ENCODE peak calls at places on chromosomes 11 and 22, in nine cellular contexts. P is cardiac muscle cell; Y is neural progenitor cell; L is heart right ventricle; S is CD4-positive, alpha-beta memory T cell; G is CD4-positive, CD25-positive, alpha-beta regulatory T cell; M is psoas muscle; B is gastrocnemius medialis; E is tibial artery. D is an unnamed sample. For H3K4me1, the result is how much of the 10 kb centered on the place peaks cover.

GRCh38 chr11:34745209-34745608 is 124.3 kb downstream of the EHF start:
- DNase-seq in P (peak), Y (peak), L (no peak), S (no peak), G (no peak), M (no peak), B (no peak), E (no peak), D (no peak)

GRCh38 chr11:37858398-37858797 is 1260.4 kb upstream of the RAG2 start:
- DNase-seq in P (no peak), Y (no peak), L (no peak), S (no peak), G (no peak), M (no peak), B (no peak), E (no peak), D (no peak)

GRCh38 chr11:68843703-68844312 is 2.1 kb upstream of the CPT1A start:
- DNase-seq in P (peak), Y (peak), L (peak), S (peak), G (peak), M (peak), B (no peak), E (peak), D (no peak)

GRCh38 chr11:104694259-104695070 is 203.8 kb downstream of the CASP12 start:
- DNase-seq in P (no peak), Y (peak), L (no peak), S (no peak), G (no peak), M (no peak), B (no peak), E (no peak), D (no peak)

GRCh38 chr11:64406221-64406946 is 47.4 kb downstream of the RPS6KA4 start:
- DNase-seq in P (peak), Y (peak), L (peak), S (no peak), G (no peak), M (peak), B (no peak), E (no peak), D (no peak)

GRCh38 chr22:49608228-49608627 is 219.4 kb downstream of the BRD1 start:
- DNase-seq in P (no peak), Y (no peak), L (no peak), S (no peak), G (no peak), M (no peak), B (no peak), E (peak), D (peak)

GRCh38 chr11:130162733-130163132 is 3.2 kb downstream of the ST14 start:
- DNase-seq in P (peak), Y (no peak), L (no peak), S (no peak), G (no peak), M (no peak), B (no peak), E (no peak), D (no peak)

GRCh38 chr11:122910775-122911174 is 28.2 kb downstream of the JHY start:
- DNase-seq in P (peak), Y (peak), L (no peak), S (no peak), G (peak), M (no peak), B (no peak), E (no peak), D (no peak)

GRCh38 chr11:83816572-83817187 is 530.5 kb upstream of the CCDC90B start:
- DNase-seq in P (peak), Y (peak), L (no peak), S (peak), G (no peak), M (no peak), B (no peak), E (no peak), D (no peak)

GRCh38 chr22:37802310-37803194 is 5.2 kb upstream of the GCAT start:
- DNase-seq in P (peak), Y (peak), L (peak), S (no peak), G (no peak), M (peak), B (no peak), E (peak), D (no peak)

GRCh38 chr22:40396882-40397281 is 26.5 kb downstream of the SGSM3 start:
- DNase-seq in P (no peak), Y (peak), L (no peak), S (no peak), G (no peak), M (no peak), B (no peak), E (no peak), D (no peak)

GRCh38 chr11:62716816-62717215 is 9.3 kb downstream of the GNG3 start:
- DNase-seq in P (no peak), Y (no peak), L (no peak), S (no peak), G (no peak), M (no peak), B (no peak), E (no peak), D (no peak)

GRCh38 chr22:44406581-44407403 is 91.2 kb downstream of the RTL6 start:
- DNase-seq in P (no peak), Y (no peak), L (no peak), S (no peak), G (no peak), M (peak), B (no peak), E (no peak), D (no peak)

DNA sequence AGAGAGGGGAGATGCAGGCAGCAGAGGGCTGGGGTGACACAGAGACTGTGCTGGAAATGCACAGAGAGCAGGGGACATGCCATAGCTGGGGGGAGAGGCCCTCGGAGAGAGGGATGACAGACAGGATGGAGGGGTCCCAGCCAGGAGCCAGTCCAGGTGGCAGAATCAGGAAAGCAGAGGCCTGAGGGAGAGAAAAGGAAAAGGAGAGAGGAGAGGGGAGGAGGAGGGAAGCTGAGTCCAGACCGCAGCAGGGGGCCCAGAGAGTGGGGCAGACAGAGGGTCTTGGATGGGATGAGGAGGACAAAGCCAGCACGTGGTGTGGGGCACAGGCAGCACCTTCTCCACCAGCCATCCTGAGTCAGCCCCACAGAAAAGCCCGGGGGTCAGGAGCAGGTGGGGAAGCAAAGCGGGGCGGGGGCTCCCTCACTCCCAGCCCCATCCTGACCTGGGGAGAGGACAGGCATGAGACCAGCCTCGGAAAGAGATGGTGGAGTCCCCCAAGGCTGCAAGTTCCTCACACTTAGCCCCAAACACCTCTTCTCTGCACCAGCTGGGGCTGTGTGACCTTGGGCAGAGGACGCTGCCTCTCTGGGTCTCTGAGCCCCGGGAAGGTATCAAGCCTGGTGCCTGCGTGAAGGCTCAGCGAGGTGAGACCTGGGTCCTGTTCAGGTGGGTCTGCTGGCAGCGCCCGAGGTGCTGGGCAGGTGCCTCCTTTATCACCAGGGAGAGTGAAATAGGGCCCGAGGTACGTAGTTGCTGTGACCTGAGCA is 47.9 kb downstream of the IGLL1 start:
- DNase-seq in P (no peak), Y (no peak), L (no peak), S (no peak), G (no peak), M (peak), B (no peak), E (peak), D (peak)
- H3K4me1 ChIP-seq in P (under half), Y (under half), L (under half), S (under half), G (under half), M (under half), B (under half), E (under half), D (under half)

GRCh38 chr11:2473361-2474058 is 28.7 kb downstream of the KCNQ1 start:
- DNase-seq in P (no peak), Y (no peak), L (no peak), S (no peak), G (no peak), M (no peak), B (no peak), E (no peak), D (no peak)

GRCh38 chr11:2472428-2473186 is 27.8 kb downstream of the KCNQ1 start:
- DNase-seq in P (no peak), Y (no peak), L (no peak), S (no peak), G (no peak), M (no peak), B (no peak), E (no peak), D (no peak)

GRCh38 chr11:2471804-2472096 is 26.9 kb downstream of the KCNQ1 start:
- DNase-seq in P (no peak), Y (no peak), L (no peak), S (no peak), G (no peak), M (no peak), B (no peak), E (no peak), D (no peak)

GRCh38 chr11:2475151-2475918 is 30.5 kb downstream of the KCNQ1 start:
- DNase-seq in P (no peak), Y (no peak), L (no peak), S (no peak), G (no peak), M (no peak), B (no peak), E (no peak), D (no peak)

DNA sequence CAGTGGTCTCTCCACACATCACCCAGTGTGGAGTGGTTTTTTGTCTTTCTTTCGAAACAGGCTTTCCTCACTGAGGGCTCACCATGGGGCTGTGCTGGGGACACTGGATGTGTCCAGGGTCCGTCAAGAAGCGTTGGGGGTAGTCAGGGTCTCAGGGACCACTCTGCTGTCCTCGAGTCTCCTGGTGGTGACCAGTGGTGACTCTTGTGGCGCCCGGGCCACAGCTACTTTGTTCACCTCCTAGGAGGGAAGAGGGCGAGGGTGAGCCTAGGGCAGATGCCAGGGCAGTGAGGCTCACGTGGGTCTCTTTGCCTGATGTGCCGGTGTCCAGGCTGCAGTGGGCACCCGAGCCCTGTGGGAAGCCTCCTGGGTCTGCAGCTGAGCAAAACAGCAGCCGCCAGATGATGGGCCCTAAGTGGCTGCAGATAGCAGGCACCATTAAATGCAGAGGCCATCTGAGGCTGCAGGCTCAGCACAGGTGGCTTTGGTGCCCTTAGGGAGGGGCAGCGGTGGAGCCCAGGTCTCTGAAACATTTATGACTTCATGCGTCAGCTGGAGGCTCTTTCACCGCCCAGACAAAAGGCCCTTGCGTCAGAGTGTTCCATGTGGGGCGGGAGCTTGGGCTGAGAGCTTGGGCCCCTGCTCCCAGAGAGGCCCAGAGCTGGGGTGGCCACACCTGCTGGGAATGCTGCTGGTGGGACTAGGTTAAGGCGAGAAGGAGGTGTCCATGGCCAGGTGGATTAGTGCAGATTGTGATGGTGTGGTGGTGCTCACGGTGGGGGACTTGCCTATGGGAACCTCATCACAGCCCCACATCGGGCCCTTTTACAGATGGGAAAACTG is 29.5 kb downstream of the KCNQ1 start:
- DNase-seq in P (no peak), Y (no peak), L (no peak), S (no peak), G (no peak), M (no peak), B (no peak), E (no peak), D (no peak)
- H3K4me3 ChIP-seq in P (no peak), Y (no peak), L (no peak), S (no peak), G (no peak), M (no peak), B (no peak), E (no peak), D (no peak)

DNA sequence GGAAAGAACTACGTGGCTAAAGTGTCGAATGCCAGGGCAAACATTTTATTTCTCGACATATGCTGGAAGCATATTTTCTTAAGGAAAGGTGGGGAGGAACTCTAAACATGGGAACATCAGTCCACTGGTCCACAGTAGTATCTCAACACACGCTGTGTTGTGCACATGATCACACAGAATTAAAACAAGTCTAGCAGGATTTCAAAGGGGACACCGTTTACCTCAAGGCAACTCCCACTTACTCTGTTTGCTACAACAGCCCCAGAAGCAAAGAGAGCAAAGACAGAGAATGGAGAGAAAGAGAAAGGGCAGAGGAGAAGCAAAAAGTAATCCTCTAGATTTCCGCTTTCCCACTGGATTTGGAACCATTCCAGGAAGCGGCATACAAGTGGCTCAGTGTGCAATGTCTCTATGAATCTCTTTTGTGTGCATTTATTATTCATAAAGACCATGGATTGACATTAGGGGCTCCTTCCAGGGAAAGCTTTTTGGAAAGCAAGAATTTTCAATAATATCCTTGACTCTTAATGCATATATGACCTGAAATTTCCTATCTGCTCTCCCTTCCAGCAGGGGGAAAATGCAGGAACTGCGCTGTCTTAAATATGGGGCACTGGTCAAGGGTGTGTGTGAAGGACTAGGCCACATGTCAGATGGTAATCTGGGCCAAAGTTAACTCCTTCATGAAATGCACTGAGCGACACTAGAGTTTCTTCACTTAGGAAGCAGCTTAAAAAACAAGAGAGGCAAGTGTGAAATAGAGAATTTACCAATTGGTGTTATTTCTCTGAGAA is 34.8 kb upstream of the CCDC34 start:
- DNase-seq in P (no peak), Y (no peak), L (no peak), S (no peak), G (no peak), M (no peak), B (no peak), E (no peak), D (no peak)
- H3K4me1 ChIP-seq in P (half or more), Y (half or more), L (under half), S (under half), G (under half), M (under half), B (under half), E (under half), D (half or more)

GRCh38 chr11:120686516-120686915 is 175.0 kb downstream of the GRIK4 start:
- DNase-seq in P (no peak), Y (no peak), L (no peak), S (no peak), G (no peak), M (no peak), B (no peak), E (no peak), D (peak)

GRCh38 chr11:120689591-120689990 is 178.0 kb downstream of the GRIK4 start:
- DNase-seq in P (no peak), Y (no peak), L (no peak), S (no peak), G (no peak), M (no peak), B (no peak), E (no peak), D (no peak)

GRCh38 chr11:120694706-120695105 is 183.2 kb downstream of the GRIK4 start:
- DNase-seq in P (no peak), Y (no peak), L (no peak), S (no peak), G (no peak), M (no peak), B (no peak), E (no peak), D (no peak)

GRCh38 chr11:120688166-120688565 is 176.6 kb downstream of the GRIK4 start:
- DNase-seq in P (no peak), Y (no peak), L (no peak), S (no peak), G (no peak), M (no peak), B (no peak), E (no peak), D (no peak)

DNA sequence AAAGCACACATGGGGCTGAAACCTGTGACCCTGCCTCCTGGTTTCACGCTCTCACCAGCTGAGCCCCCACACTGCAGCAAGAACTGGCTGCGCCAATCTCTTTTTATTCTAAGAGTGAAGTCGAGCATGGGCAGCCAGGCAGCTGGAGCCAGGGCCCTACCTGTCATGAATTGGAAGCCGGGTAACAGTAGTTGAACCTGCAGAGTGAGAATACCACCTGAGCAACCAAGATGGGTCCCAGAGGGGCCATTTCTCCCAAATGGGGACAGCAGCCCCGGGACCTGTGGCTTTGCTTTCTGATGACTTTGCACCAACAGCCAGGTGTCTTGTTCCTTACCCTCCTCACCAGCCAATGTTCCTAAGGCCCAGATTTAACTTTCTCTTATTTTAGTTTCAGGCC is 178.9 kb downstream of the GRIK4 start:
- DNase-seq in P (no peak), Y (no peak), L (no peak), S (no peak), G (no peak), M (no peak), B (no peak), E (no peak), D (no peak)
- H3K4me3 ChIP-seq in P (no peak), Y (no peak), L (no peak), S (no peak), G (no peak), M (no peak), B (no peak), E (no peak), D (no peak)

DNA sequence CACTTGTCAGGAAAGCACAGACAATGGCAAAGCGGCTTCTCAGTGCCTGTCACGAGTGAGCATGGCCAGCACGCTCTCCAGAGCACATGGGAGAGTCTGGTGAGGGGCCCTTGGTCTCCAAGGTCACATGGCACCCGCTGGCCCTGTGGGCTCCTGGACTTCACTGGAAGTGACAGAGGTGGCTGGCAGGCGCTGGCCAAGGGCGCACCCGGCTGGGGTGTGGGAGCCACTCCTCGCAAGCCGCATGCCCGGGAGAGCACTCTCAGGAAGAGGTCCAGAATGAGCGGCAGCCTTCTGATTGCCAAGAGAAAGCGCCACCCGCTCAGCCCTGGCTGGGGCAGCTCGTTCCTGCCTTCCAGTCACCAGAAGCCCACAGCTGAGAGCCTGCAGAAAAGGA is 17.1 kb upstream of the MOB2 start:
- DNase-seq in P (no peak), Y (no peak), L (peak), S (no peak), G (no peak), M (peak), B (peak), E (no peak), D (no peak)
- H3K4me1 ChIP-seq in P (under half), Y (under half), L (half or more), S (under half), G (under half), M (half or more), B (half or more), E (half or more), D (half or more)

GRCh38 chr11:843818-844692 is 1.4 kb downstream of the TSPAN4 start:
- DNase-seq in P (peak), Y (peak), L (peak), S (no peak), G (no peak), M (peak), B (peak), E (peak), D (peak)

GRCh38 chr11:846496-847098 is 3.9 kb downstream of the TSPAN4 start:
- DNase-seq in P (no peak), Y (no peak), L (no peak), S (no peak), G (no peak), M (no peak), B (no peak), E (no peak), D (no peak)

GRCh38 chr11:845872-846271 is 3.2 kb downstream of the TSPAN4 start:
- DNase-seq in P (no peak), Y (no peak), L (no peak), S (no peak), G (no peak), M (no peak), B (no peak), E (no peak), D (no peak)

GRCh38 chr11:843086-843704 is 543 bp downstream of the TSPAN4 start:
- DNase-seq in P (no peak), Y (no peak), L (peak), S (no peak), G (no peak), M (no peak), B (no peak), E (no peak), D (no peak)

GRCh38 chr11:844693-845644 is 2.3 kb downstream of the TSPAN4 start:
- DNase-seq in P (peak), Y (peak), L (peak), S (no peak), G (no peak), M (peak), B (peak), E (peak), D (peak)
- H3K4me3 ChIP-seq in P (no peak), Y (peak), L (peak), S (no peak), G (no peak), M (peak), B (peak), E (peak), D (peak)